ENCODE peak calls at places on chromosomes 12 and 14, in nine cellular contexts. Q is lower leg skin, S is IMR-90, T is A549, Z is adrenal gland, C is body of pancreas, L is uterus, K is ovary, N is heart left ventricle. A is an unnamed sample.

GRCh38 chr12:124509676-124510300 is 57.6 kb downstream of the NCOR2 start:
- DNase-seq in C (peak), T (no peak), Z (no peak), N (peak), L (peak), K (peak), Q (peak), S (peak), A (no peak)

GRCh38 chr12:67442347-67442841 is 173.2 kb downstream of the CAND1 start:
- DNase-seq in L (peak), Z (peak), S (no peak), T (no peak), Q (no peak), C (peak), N (peak), K (no peak), A (no peak)

GRCh38 chr12:51430196-51430895 is 5.7 kb downstream of the SLC4A8 start:
- DNase-seq in K (no peak), L (no peak), T (no peak), Z (no peak), N (no peak), C (peak), S (no peak), Q (no peak), A (no peak)

GRCh38 chr12:114439306-114439705 is 33.4 kb upstream of the TBX5 start:
- DNase-seq in T (no peak), C (no peak), L (no peak), K (no peak), Z (no peak), N (no peak), Q (no peak), S (no peak), A (no peak)

GRCh38 chr12:24615967-24616411 is 332.9 kb downstream of the BCAT1 start:
- DNase-seq in L (no peak), N (no peak), C (no peak), T (no peak), Z (no peak), K (no peak), Q (no peak), S (peak), A (no peak)

GRCh38 chr12:57235012-57235727 is 5.7 kb downstream of the SHMT2 start:
- DNase-seq in Z (peak), L (peak), T (no peak), S (peak), K (no peak), Q (no peak), C (no peak), N (peak), A (peak)

GRCh38 chr12:111443586-111443985 is 37.9 kb downstream of the SH2B3 start:
- DNase-seq in N (peak), Z (peak), C (peak), T (no peak), S (peak), Q (peak), L (no peak), K (no peak), A (no peak)

GRCh38 chr12:94644141-94644575 is 6.2 kb downstream of the TMCC3 start:
- DNase-seq in N (no peak), T (no peak), C (no peak), Z (no peak), L (no peak), S (peak), K (no peak), Q (no peak), A (peak)

GRCh38 chr12:79381246-79382208 is 309.2 kb downstream of the PAWR start:
- DNase-seq in K (no peak), T (no peak), L (no peak), S (no peak), Q (no peak), N (no peak), C (no peak), Z (no peak), A (no peak)

GRCh38 chr14:82447586-82447985 is 913.9 kb upstream of the SEL1L start:
- DNase-seq in T (no peak), N (no peak), L (no peak), Z (no peak), C (no peak), S (no peak), K (no peak), Q (no peak), A (no peak)

GRCh38 chr12:27549801-27550652 is 26.0 kb downstream of the PPFIBP1 start:
- DNase-seq in N (peak), Z (peak), K (peak), T (peak), S (peak), L (peak), C (peak), Q (peak), A (no peak)

GRCh38 chr14:105491366-105492006 is 440 bp downstream of the TEDC1 start:
- DNase-seq in Z (peak), Q (peak), S (peak), T (peak), K (peak), L (peak), N (peak), C (peak), A (peak)

GRCh38 chr14:26415618-26416123 is 182.2 kb downstream of the NOVA1 start:
- DNase-seq in C (peak), S (no peak), K (peak), Z (no peak), T (no peak), Q (no peak), N (no peak), L (peak), A (no peak)

GRCh38 chr12:15244341-15244740 is 23.1 kb upstream of the RERG start:
- DNase-seq in T (no peak), S (no peak), Q (no peak), N (no peak), C (no peak), Z (no peak), K (no peak), L (no peak), A (no peak)

GRCh38 chr12:57753938-57754337 is 965 bp upstream of the MARCHF9 start:
- DNase-seq in K (no peak), T (no peak), Q (no peak), S (no peak), N (no peak), C (no peak), L (no peak), Z (no peak), A (no peak)

GRCh38 chr12:34289431-34290190 is 267.3 kb downstream of the ALG10 start:
- DNase-seq in C (no peak), L (peak), S (no peak), K (peak), T (no peak), N (no peak), Q (peak), Z (no peak), A (peak)

GRCh38 chr14:92603309-92604257 is 90.0 kb downstream of the RIN3 start:
- DNase-seq in L (no peak), Q (no peak), S (peak), T (no peak), C (no peak), Z (no peak), N (peak), K (no peak), A (no peak)
- TF ChIP-seq CTCF in L (peak), Q (no peak), S (peak), T (peak), C (no peak), Z (no peak), N (peak), K (no peak), A (no peak)

GRCh38 chr14:64187331-64187730 is 106.8 kb downstream of the ESR2 start:
- DNase-seq in T (no peak), L (no peak), C (no peak), S (no peak), K (no peak), Z (no peak), Q (no peak), N (no peak), A (no peak)
- H3K4me3 ChIP-seq in T (no peak), L (no peak), C (no peak), S (no peak), K (no peak), Z (no peak), Q (no peak), N (no peak), A (no peak)

GRCh38 chr12:65769880-65770279 is 54.4 kb upstream of the HMGA2 start:
- DNase-seq in S (no peak), T (no peak), C (no peak), N (no peak), K (no peak), Z (no peak), L (no peak), Q (no peak), A (no peak)
- TF ChIP-seq POLR2A in S (no peak), T (no peak), C (no peak), N (no peak), K (no peak), Z (no peak), L (no peak), Q (no peak), A (no peak)

DNA sequence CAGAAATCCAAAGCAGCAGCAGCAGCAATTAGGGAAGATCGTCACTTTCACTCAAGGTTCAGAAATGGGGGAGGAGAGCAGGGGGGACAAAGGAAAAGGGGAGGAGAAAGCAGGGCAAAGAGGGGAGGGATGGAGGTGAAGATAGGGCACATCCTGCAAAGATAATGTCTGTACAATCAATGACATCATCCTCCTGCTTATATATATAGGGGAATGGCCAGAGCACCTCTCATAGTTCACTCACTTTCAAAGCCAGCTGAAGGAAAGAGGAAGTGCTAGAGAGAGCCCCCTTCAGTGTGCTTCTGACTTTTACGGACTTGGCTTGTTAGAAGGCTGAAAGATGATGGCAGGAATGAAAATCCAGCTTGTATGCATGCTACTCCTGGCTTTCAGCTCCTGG is at the start of gene NTS:
- DNase-seq in C (no peak), K (no peak), N (no peak), T (no peak), Z (no peak), Q (no peak), S (no peak), L (no peak), A (no peak)
- TF ChIP-seq CTCF in C (no peak), K (no peak), N (no peak), T (no peak), Z (no peak), Q (no peak), S (no peak), L (no peak), A (no peak)